ENCODE peak calls at places on chromosomes 5 and 9, in five cellular contexts. P is chondrocyte, R is astrocyte of the spinal cord, Q is stomach, Y is left lung. V is an unnamed sample.

GRCh38 chr5:168736201-168736940 is 157.2 kb upstream of the PANK3 start:
- DNase-seq in Y (no peak), P (no peak), R (no peak), Q (no peak), V (no peak)

GRCh38 chr5:62582198-62582597 is 3.6 kb downstream of the LRRC70 start:
- DNase-seq in P (no peak), Q (no peak), R (no peak), Y (no peak), V (no peak)

GRCh38 chr5:42429694-42430093 is 6.5 kb downstream of the GHR start:
- DNase-seq in P (no peak), Y (no peak), R (no peak), Q (no peak), V (no peak)

GRCh38 chr9:761155-761792 is 80.2 kb upstream of the DMRT1 start:
- DNase-seq in R (no peak), Q (no peak), P (no peak), Y (no peak), V (no peak)

GRCh38 chr9:34179528-34180138 is 790 bp downstream of the UBAP1 start:
- DNase-seq in Q (peak), P (no peak), Y (no peak), R (peak), V (no peak)

GRCh38 chr9:115808695-115809094 is 344.9 kb upstream of the PAPPA start:
- DNase-seq in R (peak), Y (no peak), P (no peak), Q (no peak), V (no peak)

GRCh38 chr5:133730346-133730745 is 118.0 kb upstream of the FSTL4 start:
- DNase-seq in R (no peak), P (no peak), Q (no peak), Y (no peak), V (no peak)

GRCh38 chr5:40879163-40879942 is 29.9 kb upstream of the C7 start:
- DNase-seq in Y (no peak), P (no peak), Q (no peak), R (peak), V (no peak)

GRCh38 chr9:79046401-79046800 is 525.4 kb upstream of the TLE4 start:
- DNase-seq in R (no peak), Y (no peak), Q (no peak), P (no peak), V (no peak)

GRCh38 chr5:37002176-37002751 is 125.7 kb downstream of the NIPBL start:
- DNase-seq in Q (no peak), Y (no peak), P (no peak), R (no peak), V (no peak)

GRCh38 chr9:129626079-129626943 is at the start of gene NTMT1:
- DNase-seq in Q (peak), R (peak), P (no peak), Y (peak), V (peak)

GRCh38 chr5:31452314-31452713 is 79.6 kb downstream of the DROSHA start:
- DNase-seq in P (no peak), R (no peak), Y (no peak), Q (no peak), V (no peak)

GRCh38 chr9:134267305-134268265 is 58.7 kb upstream of the RXRA start:
- DNase-seq in Q (no peak), Y (no peak), P (no peak), R (no peak), V (no peak)

GRCh38 chr5:76153996-76154395 is 70.8 kb downstream of the SV2C start:
- DNase-seq in Y (no peak), P (no peak), Q (no peak), R (no peak), V (no peak)

DNA sequence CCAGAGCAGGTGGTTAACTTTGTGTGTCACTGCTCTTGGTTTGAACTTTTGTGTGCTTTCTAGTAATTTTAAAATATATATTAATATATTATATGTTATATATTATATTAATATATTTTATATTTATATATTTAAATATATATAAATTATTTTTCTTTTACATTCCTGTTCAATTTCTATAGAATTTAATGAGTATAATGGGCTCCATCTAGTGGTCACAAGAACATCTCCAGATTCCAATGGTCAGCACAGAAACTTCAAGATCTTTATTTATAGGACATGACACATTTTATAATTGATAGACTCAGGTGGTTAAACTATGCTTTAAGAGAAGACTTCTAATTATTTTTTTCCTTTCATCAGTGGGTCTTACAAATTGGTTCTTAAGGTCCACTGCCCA is 39.1 kb downstream of the COL23A1 start:
- DNase-seq in P (no peak), R (peak), Y (no peak), Q (no peak), V (no peak)
- TF ChIP-seq CTCF in P (peak), R (peak), Y (peak), Q (no peak), V (peak)

GRCh38 chr5:159105318-159106053 is 5.8 kb upstream of the EBF1 start:
- DNase-seq in P (no peak), Q (no peak), Y (no peak), R (no peak), V (no peak)

GRCh38 chr5:159102294-159102934 is 2.7 kb upstream of the EBF1 start:
- DNase-seq in P (no peak), R (no peak), Q (no peak), Y (no peak), V (no peak)

GRCh38 chr5:159103086-159103485 is 3.4 kb upstream of the EBF1 start:
- DNase-seq in P (no peak), Y (no peak), Q (no peak), R (no peak), V (no peak)

GRCh38 chr5:159104759-159105317 is 5.1 kb upstream of the EBF1 start:
- DNase-seq in P (peak), R (no peak), Y (no peak), Q (no peak), V (no peak)

DNA sequence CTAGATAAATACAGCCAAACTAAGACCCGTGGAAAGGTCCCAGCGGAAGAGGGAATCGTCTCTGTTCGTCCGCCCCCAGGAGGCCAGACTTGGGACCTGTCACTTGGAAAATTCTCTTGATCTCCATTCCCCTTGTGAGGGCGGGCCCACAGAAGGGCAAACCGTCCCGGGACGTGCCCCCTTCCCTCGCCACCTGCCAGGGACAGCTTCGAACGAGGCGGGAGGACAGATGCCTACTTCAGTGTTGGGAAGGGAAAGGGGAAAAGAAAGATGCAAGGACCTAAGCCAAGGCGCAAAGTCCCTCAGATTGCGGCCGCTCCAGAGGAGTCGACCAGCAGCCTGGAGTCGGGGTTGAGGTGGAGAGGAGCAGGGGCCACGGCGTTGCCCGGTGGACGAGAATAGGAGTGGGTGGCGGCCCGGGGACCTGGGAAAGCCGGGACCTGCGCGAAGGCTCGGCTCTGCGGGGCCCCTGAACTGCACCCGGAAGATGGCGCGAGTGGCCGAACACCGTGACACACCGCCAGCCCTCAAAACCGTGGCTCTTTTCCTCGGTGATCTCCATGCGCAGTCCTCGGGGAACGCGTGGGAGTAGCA is 4.4 kb upstream of the EBF1 start:
- DNase-seq in P (peak), R (no peak), Y (no peak), Q (no peak), V (no peak)
- TF ChIP-seq CTCF in P (peak), R (peak), Y (peak), Q (no peak), V (no peak)

GRCh38 chr9:17789316-17789715 is 210.4 kb downstream of the SH3GL2 start:
- DNase-seq in R (no peak), Y (no peak), Q (no peak), P (no peak), V (no peak)

GRCh38 chr9:17795708-17796107 is 216.8 kb downstream of the SH3GL2 start:
- DNase-seq in Q (no peak), R (peak), Y (no peak), P (no peak), V (no peak)

GRCh38 chr9:17799383-17799782 is 220.5 kb downstream of the SH3GL2 start:
- DNase-seq in R (no peak), Q (no peak), P (no peak), Y (no peak), V (no peak)

GRCh38 chr9:17793713-17794622 is 215.1 kb downstream of the SH3GL2 start:
- DNase-seq in P (no peak), Q (no peak), R (no peak), Y (no peak), V (no peak)
- TF ChIP-seq CTCF in P (peak), Q (no peak), R (no peak), Y (no peak), V (no peak)

GRCh38 chr5:74394924-74395880 is 245.3 kb downstream of the ENC1 start:
- DNase-seq in R (no peak), P (no peak), Q (no peak), Y (no peak), V (no peak)
- TF ChIP-seq CTCF in R (no peak), P (no peak), Q (no peak), Y (no peak), V (peak)

DNA sequence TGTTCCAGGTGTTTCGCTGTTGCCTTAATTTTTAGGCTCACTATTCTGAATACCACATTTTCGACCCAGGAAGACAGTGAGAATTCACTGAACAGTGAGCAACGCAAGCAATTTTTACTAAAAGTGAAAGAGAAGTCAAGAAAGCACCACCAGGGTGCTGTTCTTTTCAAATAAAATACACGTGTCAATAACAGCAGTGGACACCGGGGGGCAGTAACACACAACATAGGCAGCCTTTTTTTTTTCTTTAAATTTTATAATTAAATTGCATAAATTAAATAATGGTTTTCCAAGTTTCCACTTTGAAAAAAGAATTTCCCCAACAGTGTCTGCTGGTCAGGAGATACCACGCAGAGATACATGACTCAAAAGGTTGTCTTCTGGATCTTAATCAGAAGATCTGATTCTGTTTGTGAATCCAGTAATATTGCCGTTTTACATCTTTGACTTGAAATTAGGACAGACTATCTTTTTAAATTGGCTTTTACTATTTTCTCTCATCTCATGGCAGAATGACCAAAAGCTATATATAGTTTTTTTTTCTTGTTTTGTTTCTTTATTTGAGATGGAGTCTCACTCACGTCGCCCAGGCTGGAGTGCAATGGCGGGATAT is 47.1 kb upstream of the SH3GL2 start:
- DNase-seq in Y (no peak), P (no peak), Q (peak), R (peak), V (no peak)
- TF ChIP-seq CTCF in Y (peak), P (peak), Q (peak), R (peak), V (peak)

DNA sequence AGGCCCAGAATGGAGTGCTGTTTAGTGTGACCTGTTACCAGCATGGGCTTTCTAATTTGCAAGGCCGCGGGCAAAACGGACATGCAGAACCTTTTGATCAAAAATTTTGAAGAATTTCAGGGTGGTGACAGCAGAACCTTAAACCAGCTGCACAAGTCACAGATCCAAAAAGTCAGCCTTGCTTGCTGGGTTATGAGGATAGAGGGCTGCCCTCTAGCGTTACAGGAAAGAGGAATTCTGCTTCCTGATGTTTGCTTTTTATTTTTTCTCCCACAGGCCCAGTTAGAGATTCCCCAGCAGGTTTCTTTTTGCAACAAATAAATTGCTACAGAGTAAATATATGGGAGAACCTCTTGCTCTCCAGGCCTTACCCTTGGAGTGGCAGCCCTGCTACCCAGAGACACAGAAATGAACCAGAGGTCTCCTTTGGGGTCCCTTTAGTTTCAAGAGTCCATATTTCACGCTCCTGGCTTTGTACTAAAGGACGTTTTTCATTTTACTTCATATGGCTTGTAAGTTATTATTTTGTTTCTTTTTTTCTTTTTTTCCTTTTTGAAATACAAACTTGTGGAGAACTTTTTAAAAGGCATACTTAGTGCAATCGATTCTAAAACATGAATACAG is 3.4 kb upstream of the ADCY2 start:
- DNase-seq in P (no peak), Q (no peak), R (peak), Y (no peak), V (no peak)
- TF ChIP-seq CTCF in P (peak), Q (peak), R (peak), Y (peak), V (peak)